ENCODE peak calls at places on chromosomes 12 and 14, in four cellular contexts. Y is fibroblast of villous mesenchyme, Q is GM13976, U is MM.1S. N is an unnamed sample.

GRCh38 chr12:32070370-32070769 is 36.3 kb upstream of the BICD1 start:
- DNase-seq in Y (peak; percentile 7), Q (no peak), U (no peak), N (no peak)

GRCh38 chr12:7016958-7017571 is 1.2 kb downstream of the LPCAT3 start:
- DNase-seq in Y (no peak), Q (no peak), U (no peak), N (no peak)

GRCh38 chr14:72788255-72788654 is 105.6 kb downstream of the DPF3 start:
- DNase-seq in Y (no peak), Q (no peak), U (no peak), N (no peak)

GRCh38 chr12:124125472-124125871 is 152.5 kb downstream of the ZNF664 start:
- DNase-seq in Y (no peak), Q (peak; percentile 68), U (no peak), N (peak; percentile 66)

GRCh38 chr12:47039756-47040155 is 39.7 kb upstream of the PCED1B start:
- DNase-seq in Y (no peak), Q (no peak), U (no peak), N (no peak)

GRCh38 chr12:119181944-119182343 is 3.2 kb downstream of the HSPB8 start:
- DNase-seq in Y (no peak), Q (no peak), U (no peak), N (no peak)

GRCh38 chr12:65532162-65532561 is 253.7 kb downstream of the MSRB3 start:
- DNase-seq in Y (peak; percentile 89), Q (no peak), U (no peak), N (no peak)

GRCh38 chr12:132485619-132486018 is 4.3 kb upstream of the FBRSL1 start:
- DNase-seq in Y (no peak), Q (no peak), U (no peak), N (no peak)

GRCh38 chr12:29957835-29958234 is 174.1 kb upstream of the TMTC1 start:
- DNase-seq in Y (no peak), Q (no peak), U (no peak), N (no peak)

GRCh38 chr12:89195470-89195869 is 156.8 kb downstream of the DUSP6 start:
- DNase-seq in Y (no peak), Q (no peak), U (no peak), N (no peak)

GRCh38 chr14:79732911-79733310 is 478.4 kb downstream of the DIO2 start:
- DNase-seq in Y (peak; percentile 54), Q (no peak), U (no peak), N (no peak)

DNA sequence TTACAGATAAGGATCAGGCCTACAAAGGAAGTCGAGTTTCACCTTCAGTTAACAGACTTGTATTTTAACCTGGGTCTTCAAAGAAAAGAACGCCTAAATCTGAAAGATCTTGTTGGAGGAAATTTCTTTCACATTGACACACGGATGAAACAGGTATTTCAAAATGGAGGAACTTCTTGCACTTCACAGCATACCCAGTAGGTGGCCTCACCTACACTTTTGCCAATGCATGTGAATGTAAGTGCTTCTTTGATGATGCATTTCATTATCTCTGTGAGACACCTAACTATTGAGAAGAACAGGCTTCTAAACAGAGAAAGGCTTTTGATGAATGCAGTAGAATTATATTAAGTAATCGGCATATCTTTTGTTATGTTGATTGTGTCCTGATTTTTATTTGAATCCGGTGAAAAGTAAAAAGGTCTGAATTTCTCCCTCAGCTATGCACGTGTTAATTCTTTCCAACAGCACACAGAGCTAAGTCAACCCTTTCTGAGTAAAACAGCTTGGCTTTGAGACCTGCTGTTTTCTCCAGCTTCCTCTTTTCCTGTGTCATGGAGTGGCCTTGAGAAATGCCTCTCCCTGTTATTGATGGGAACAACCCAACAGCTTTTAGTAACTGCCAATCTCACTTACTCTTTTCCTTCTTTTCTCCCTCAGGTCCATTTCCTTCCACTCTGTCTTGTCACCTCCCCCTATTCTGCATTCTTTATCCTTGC is 399.0 kb downstream of the NAV3 start:
- DNase-seq in Y (peak; percentile 59), Q (peak; percentile 6), U (peak; percentile 79), N (peak; percentile 44)
- TF ChIP-seq CTCF in Y (peak; percentile 82), Q (peak; percentile 56), U (peak; percentile 84), N (peak; percentile 23)

DNA sequence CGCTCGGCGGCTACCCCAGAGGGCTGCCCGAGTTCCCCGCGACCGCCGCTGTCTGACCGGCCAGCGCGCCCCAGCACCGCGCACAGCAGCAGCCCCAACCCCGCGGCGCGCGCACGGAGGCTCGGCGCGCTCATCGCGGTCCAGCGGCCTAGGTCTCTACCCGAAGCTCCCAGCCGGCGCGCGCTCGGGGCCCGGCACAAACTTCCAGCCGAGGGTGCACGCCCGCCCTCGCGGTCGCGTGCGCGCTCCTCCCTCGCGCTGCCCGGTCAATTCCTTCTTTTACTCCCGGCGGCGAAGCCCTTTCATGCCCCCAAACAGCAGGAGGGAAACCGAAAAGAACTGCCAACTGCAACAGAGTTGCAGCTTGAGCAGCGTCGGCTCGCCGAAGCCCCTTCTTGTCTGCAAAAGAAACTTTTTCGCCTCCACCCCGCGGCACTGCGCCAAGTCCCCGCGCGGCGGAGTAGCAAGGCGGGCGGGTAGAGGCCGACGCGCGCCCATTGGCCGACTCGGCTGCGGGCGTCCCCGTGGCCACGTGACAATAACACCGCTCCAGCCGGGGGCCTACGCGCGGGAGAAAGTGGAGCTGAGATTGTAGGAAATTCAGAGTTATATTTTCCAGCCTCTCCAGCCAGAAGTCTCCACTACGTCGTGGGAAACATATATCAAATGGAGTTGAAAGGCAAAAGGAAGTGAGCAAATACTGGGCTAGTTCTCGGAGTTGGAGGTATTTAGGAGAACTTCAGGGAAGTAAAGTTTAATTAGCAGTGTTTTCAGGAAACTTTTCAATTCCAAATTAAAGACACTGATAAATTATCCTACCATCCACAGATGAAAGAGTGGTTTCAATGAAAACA is at the start of gene LRIG3:
- DNase-seq in Y (peak; percentile 91), Q (peak; percentile 76), U (peak; percentile 89), N (peak; percentile 85)
- TF ChIP-seq CTCF in Y (no peak), Q (no peak), U (peak; percentile 35), N (no peak)

DNA sequence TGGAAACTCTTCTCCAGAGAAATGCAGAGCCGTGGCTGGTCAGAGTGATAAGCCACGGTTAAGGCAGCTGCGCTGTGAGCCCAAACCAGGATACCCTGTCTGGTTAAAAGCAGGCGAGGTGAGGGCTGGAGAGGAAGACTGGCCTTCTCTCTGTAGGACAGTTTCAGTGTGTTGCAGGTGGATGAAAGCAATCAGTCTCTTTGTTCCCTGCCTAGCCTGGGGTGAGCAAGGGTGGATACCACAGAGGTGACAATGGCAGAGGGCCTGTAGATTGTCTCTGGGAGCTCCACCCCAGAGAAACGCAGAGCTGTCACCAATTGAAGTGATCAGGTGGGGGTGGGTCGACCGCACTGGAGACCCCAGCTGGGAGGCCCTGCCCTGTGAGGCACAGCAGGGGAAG is 621.9 kb downstream of the LRFN5 start:
- DNase-seq in Y (no peak), Q (no peak), U (peak; percentile 9), N (no peak)
- TF ChIP-seq CTCF in Y (no peak), Q (no peak), U (no peak), N (no peak)

GRCh38 chr12:104823985-104824441 is 134.1 kb downstream of the SLC41A2 start:
- DNase-seq in Y (no peak), Q (no peak), U (no peak), N (no peak)

GRCh38 chr12:104825408-104825807 is 132.7 kb downstream of the SLC41A2 start:
- DNase-seq in Y (peak; percentile 17), Q (no peak), U (no peak), N (no peak)

GRCh38 chr12:104828015-104828414 is 130.1 kb downstream of the SLC41A2 start:
- DNase-seq in Y (no peak), Q (no peak), U (no peak), N (no peak)

GRCh38 chr12:104827587-104827986 is 130.5 kb downstream of the SLC41A2 start:
- DNase-seq in Y (peak; percentile 10), Q (no peak), U (no peak), N (no peak)
- TF ChIP-seq CTCF in Y (peak; percentile 48), Q (no peak), U (no peak), N (no peak)

GRCh38 chr12:106736051-106736957 is 38.2 kb upstream of the RIC8B start:
- DNase-seq in Y (no peak), Q (no peak), U (peak; percentile 16), N (no peak)
- TF ChIP-seq CTCF in Y (no peak), Q (no peak), U (peak; percentile 29), N (no peak)

GRCh38 chr12:94643585-94643984 is 6.8 kb downstream of the TMCC3 start:
- DNase-seq in Y (no peak), Q (no peak), U (no peak), N (no peak)

GRCh38 chr12:94641283-94641682 is 9.1 kb downstream of the TMCC3 start:
- DNase-seq in Y (no peak), Q (no peak), U (no peak), N (no peak)

GRCh38 chr12:94644141-94644575 is 6.2 kb downstream of the TMCC3 start:
- DNase-seq in Y (peak; percentile 54), Q (no peak), U (no peak), N (no peak)

GRCh38 chr12:94648578-94648977 is 1.8 kb downstream of the TMCC3 start:
- DNase-seq in Y (peak; percentile 45), Q (no peak), U (no peak), N (no peak)

DNA sequence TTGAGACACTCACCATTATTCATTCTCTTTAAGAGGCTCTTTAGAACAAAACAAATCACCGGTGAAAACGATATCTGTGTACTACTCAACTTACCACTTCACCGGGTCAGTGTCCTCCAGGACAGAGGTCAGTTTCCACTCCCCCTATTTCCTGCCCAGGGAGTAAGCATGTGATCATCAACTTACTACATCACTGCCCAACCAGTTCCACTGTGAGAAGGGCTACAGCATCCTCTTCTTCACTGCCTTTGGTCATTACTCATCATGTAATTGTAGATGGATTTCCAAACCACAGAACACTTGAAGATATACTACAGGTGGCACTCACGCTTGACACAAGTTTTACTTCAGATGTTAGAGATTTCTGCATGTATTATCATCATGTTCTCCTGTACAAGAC is 5.7 kb downstream of the TMCC3 start:
- DNase-seq in Y (peak; percentile 69), Q (peak; percentile 28), U (no peak), N (no peak)
- TF ChIP-seq CTCF in Y (no peak), Q (no peak), U (no peak), N (no peak)

DNA sequence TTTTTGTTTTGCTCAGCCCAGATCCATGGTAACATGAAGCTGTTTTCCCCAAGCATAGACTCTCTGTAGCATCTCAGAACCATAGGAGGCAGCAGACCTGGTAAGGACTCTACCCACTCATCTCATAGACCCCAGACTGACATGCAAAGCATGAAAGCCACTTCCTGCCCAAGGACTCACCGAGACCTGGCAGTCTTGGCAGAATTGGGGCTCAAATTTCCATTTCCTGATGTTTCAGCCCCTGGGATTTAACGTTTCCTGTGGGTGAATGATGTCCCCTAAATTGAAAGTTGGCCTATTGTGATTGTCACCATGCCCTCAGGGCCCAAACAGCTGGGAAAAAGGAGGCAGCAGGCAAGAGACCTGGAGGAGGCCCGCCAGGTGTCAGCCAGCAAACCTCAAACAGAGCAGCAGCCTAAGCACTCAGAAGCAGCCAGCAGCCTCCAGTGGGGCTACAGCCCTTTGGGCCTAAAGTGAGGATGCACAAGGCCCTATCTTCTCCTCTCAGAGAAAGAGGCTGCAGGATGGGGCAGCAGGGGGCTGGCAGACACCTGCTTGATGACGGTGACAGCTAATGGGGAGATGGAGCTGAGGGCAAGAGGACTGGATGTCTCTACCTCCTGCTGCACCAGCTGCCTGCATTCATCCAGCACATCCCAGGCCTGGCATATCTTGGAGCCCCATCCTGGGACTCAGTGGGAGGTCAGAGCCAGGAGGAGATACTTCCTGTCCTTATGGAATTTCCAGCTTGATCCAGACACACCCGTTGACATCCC is 8.5 kb downstream of the KRT85 start:
- DNase-seq in Y (no peak), Q (peak; percentile 76), U (peak; percentile 58), N (peak; percentile 77)
- TF ChIP-seq CTCF in Y (no peak), Q (no peak), U (no peak), N (no peak)

N was measured in GM20000.